ENCODE peak calls at places on chromosomes 16 and 17, in ten cellular contexts. E, S, M, Q, Y, G, N, W, V and O are unnamed samples.

GRCh38 chr17:1109606-1110523 is 69.9 kb downstream of the ABR start:
- DNase-seq in V (peak; percentile 62), Y (peak; percentile 59), W (peak; percentile 72), G (peak; percentile 37), N (peak; percentile 72), E (peak; percentile 70), S (no peak), Q (no peak), M (no peak), O (no peak)

GRCh38 chr17:50511058-50511457 is 2.8 kb downstream of the MYCBPAP start:
- DNase-seq in G (no peak), W (peak; percentile 55), M (no peak), E (no peak), S (peak; percentile 15), Q (no peak), Y (no peak), V (no peak), N (no peak), O (peak; percentile 42)

GRCh38 chr17:44278006-44278405 is 10.1 kb upstream of the SLC4A1 start:
- DNase-seq in M (no peak), Y (no peak), G (no peak), N (no peak), V (no peak), Q (no peak), E (no peak), W (no peak), S (no peak), O (peak; percentile 9)

GRCh38 chr17:29555840-29556239 is 11.0 kb downstream of the ABHD15 start:
- DNase-seq in W (no peak), E (no peak), V (no peak), G (no peak), S (no peak), Q (no peak), Y (no peak), N (peak; percentile 61), M (no peak), O (no peak)

GRCh38 chr17:70327279-70327678 is 157.9 kb downstream of the KCNJ2 start:
- DNase-seq in E (no peak), M (no peak), G (no peak), N (no peak), V (no peak), Y (no peak), W (no peak), Q (no peak), S (no peak), O (no peak)

GRCh38 chr17:62705116-62705515 is 77.6 kb downstream of the MRC2 start:
- DNase-seq in W (no peak), E (no peak), M (no peak), Y (no peak), N (no peak), V (no peak), Q (no peak), G (no peak), S (peak; percentile 19), O (no peak)

GRCh38 chr17:79838541-79839274 is 532 bp downstream of the CBX4 start:
- DNase-seq in S (peak; percentile 59), W (peak; percentile 70), V (peak; percentile 60), M (peak; percentile 68), E (peak; percentile 54), G (peak; percentile 34), Q (peak; percentile 79), Y (peak; percentile 61), N (peak; percentile 61), O (peak; percentile 54)

GRCh38 chr17:77096570-77097214 is 44.1 kb upstream of the SEC14L1 start:
- DNase-seq in V (no peak), Q (no peak), W (no peak), M (no peak), S (peak; percentile 40), Y (no peak), G (no peak), N (peak; percentile 41), E (no peak), O (peak; percentile 84)

GRCh38 chr17:10790491-10791401 is 13.2 kb downstream of the TMEM238L start:
- DNase-seq in M (peak; percentile 24), Q (no peak), G (no peak), E (no peak), S (peak; percentile 6), W (no peak), Y (no peak), V (peak; percentile 49), N (no peak), O (no peak)

GRCh38 chr17:7266784-7267183 is 4.5 kb upstream of the CLDN7 start:
- DNase-seq in G (no peak), Y (no peak), E (no peak), M (no peak), Q (no peak), N (no peak), V (no peak), S (no peak), W (no peak), O (peak; percentile 49)

GRCh38 chr16:1707193-1707790 is 1.3 kb downstream of the MAPK8IP3 start:
- DNase-seq in S (peak; percentile 31), V (no peak), G (no peak), E (no peak), W (no peak), Y (no peak), N (peak; percentile 43), M (peak; percentile 56), Q (no peak), O (peak; percentile 52)

GRCh38 chr17:75778861-75779249 is 5.8 kb upstream of the UNK start:
- DNase-seq in M (no peak), S (no peak), Y (no peak), G (no peak), V (no peak), N (peak; percentile 61), W (peak; percentile 80), E (peak; percentile 52), Q (no peak), O (no peak)

GRCh38 chr17:69535022-69535570 is 120.6 kb downstream of the MAP2K6 start:
- DNase-seq in E (no peak), M (no peak), Q (no peak), V (no peak), G (no peak), S (no peak), W (no peak), Y (no peak), N (no peak), O (no peak)

GRCh38 chr17:76631821-76632565 is 11.6 kb downstream of the ST6GALNAC1 start:
- DNase-seq in Y (no peak), S (no peak), E (no peak), G (no peak), W (no peak), V (no peak), N (no peak), M (no peak), Q (no peak), O (peak; percentile 50)

GRCh38 chr17:12928736-12929135 is 89.1 kb downstream of the ELAC2 start:
- DNase-seq in W (no peak), Q (no peak), Y (no peak), E (no peak), G (no peak), M (no peak), N (peak; percentile 11), V (no peak), S (no peak), O (no peak)

GRCh38 chr16:10098991-10099390 is 83.2 kb downstream of the GRIN2A start:
- DNase-seq in G (no peak), V (no peak), E (no peak), S (peak; percentile 44), Y (no peak), N (no peak), M (no peak), Q (no peak), W (no peak), O (no peak)